ENCODE peak calls at places on chromosomes 13 and 19, in seven cellular contexts. One of them, this sample, is unnamed.

GRCh38 chr19:49475191-49475932 is 1.3 kb downstream of the FLT3LG start:
- DNase-seq in pancreas: no peak
- DNase-seq in activated CD8-positive, alpha-beta memory T cell treated with anti-CD3 and anti-CD28 coated beads for 4 hours: no peak
- DNase-seq in colonic mucosa: no peak
- DNase-seq in astrocyte of the spinal cord: no peak
- DNase-seq in AG04449: no peak
- DNase-seq in DMS79 treated with DMSO at 0.1 percent for 48 hours: no peak
- DNase-seq in this sample: no peak

GRCh38 chr19:33388817-33389573 is 15.5 kb downstream of the CEBPG start:
- DNase-seq in pancreas: no peak
- DNase-seq in activated CD8-positive, alpha-beta memory T cell treated with anti-CD3 and anti-CD28 coated beads for 4 hours: no peak
- DNase-seq in colonic mucosa: no peak
- DNase-seq in astrocyte of the spinal cord: no peak
- DNase-seq in AG04449: no peak
- DNase-seq in DMS79 treated with DMSO at 0.1 percent for 48 hours: no peak
- DNase-seq in this sample: no peak

GRCh38 chr13:98998831-98999634 is 21.2 kb upstream of the DOCK9 start:
- DNase-seq in pancreas: no peak
- DNase-seq in activated CD8-positive, alpha-beta memory T cell treated with anti-CD3 and anti-CD28 coated beads for 4 hours: no peak
- DNase-seq in colonic mucosa: no peak
- DNase-seq in astrocyte of the spinal cord: no peak
- DNase-seq in AG04449: no peak
- DNase-seq in DMS79 treated with DMSO at 0.1 percent for 48 hours: no peak
- DNase-seq in this sample: no peak

GRCh38 chr19:10262771-10263170 is 8.1 kb upstream of the ICAM1 start:
- DNase-seq in pancreas: no peak
- DNase-seq in activated CD8-positive, alpha-beta memory T cell treated with anti-CD3 and anti-CD28 coated beads for 4 hours: no peak
- DNase-seq in colonic mucosa: no peak
- DNase-seq in astrocyte of the spinal cord: no peak
- DNase-seq in AG04449: no peak
- DNase-seq in DMS79 treated with DMSO at 0.1 percent for 48 hours: no peak
- DNase-seq in this sample: no peak

GRCh38 chr19:32830231-32831014 is 39.1 kb downstream of the SLC7A9 start:
- DNase-seq in pancreas: no peak
- DNase-seq in activated CD8-positive, alpha-beta memory T cell treated with anti-CD3 and anti-CD28 coated beads for 4 hours: no peak
- DNase-seq in colonic mucosa: no peak
- DNase-seq in astrocyte of the spinal cord: peak
- DNase-seq in AG04449: peak
- DNase-seq in DMS79 treated with DMSO at 0.1 percent for 48 hours: no peak
- DNase-seq in this sample: no peak

GRCh38 chr13:73844986-73845385 is 289.2 kb downstream of the KLF12 start:
- DNase-seq in pancreas: no peak
- DNase-seq in activated CD8-positive, alpha-beta memory T cell treated with anti-CD3 and anti-CD28 coated beads for 4 hours: no peak
- DNase-seq in colonic mucosa: no peak
- DNase-seq in astrocyte of the spinal cord: peak
- DNase-seq in AG04449: no peak
- DNase-seq in DMS79 treated with DMSO at 0.1 percent for 48 hours: no peak
- DNase-seq in this sample: no peak

GRCh38 chr13:24287748-24288287 is 21.6 kb upstream of the C1QTNF9 start:
- DNase-seq in pancreas: no peak
- DNase-seq in activated CD8-positive, alpha-beta memory T cell treated with anti-CD3 and anti-CD28 coated beads for 4 hours: no peak
- DNase-seq in colonic mucosa: no peak
- DNase-seq in astrocyte of the spinal cord: no peak
- DNase-seq in AG04449: no peak
- DNase-seq in DMS79 treated with DMSO at 0.1 percent for 48 hours: no peak
- DNase-seq in this sample: no peak

GRCh38 chr13:102771298-102772041 is 2.1 kb downstream of the TEX30 start:
- DNase-seq in pancreas: no peak
- DNase-seq in activated CD8-positive, alpha-beta memory T cell treated with anti-CD3 and anti-CD28 coated beads for 4 hours: no peak
- DNase-seq in colonic mucosa: no peak
- DNase-seq in astrocyte of the spinal cord: no peak
- DNase-seq in AG04449: no peak
- DNase-seq in DMS79 treated with DMSO at 0.1 percent for 48 hours: no peak
- DNase-seq in this sample: no peak

GRCh38 chr13:93226623-93227279 is at the start of gene GPC6:
- DNase-seq in pancreas: no peak
- DNase-seq in activated CD8-positive, alpha-beta memory T cell treated with anti-CD3 and anti-CD28 coated beads for 4 hours: no peak
- DNase-seq in colonic mucosa: peak
- DNase-seq in astrocyte of the spinal cord: peak
- DNase-seq in AG04449: no peak
- DNase-seq in DMS79 treated with DMSO at 0.1 percent for 48 hours: peak
- DNase-seq in this sample: peak

GRCh38 chr19:13441810-13442512 is 64.3 kb downstream of the CACNA1A start:
- DNase-seq in pancreas: peak
- DNase-seq in activated CD8-positive, alpha-beta memory T cell treated with anti-CD3 and anti-CD28 coated beads for 4 hours: no peak
- DNase-seq in colonic mucosa: peak
- DNase-seq in astrocyte of the spinal cord: peak
- DNase-seq in AG04449: no peak
- DNase-seq in DMS79 treated with DMSO at 0.1 percent for 48 hours: no peak
- DNase-seq in this sample: peak

GRCh38 chr13:25170554-25171107 is 1.5 kb downstream of the AMER2 start:
- DNase-seq in pancreas: no peak
- DNase-seq in activated CD8-positive, alpha-beta memory T cell treated with anti-CD3 and anti-CD28 coated beads for 4 hours: no peak
- DNase-seq in colonic mucosa: no peak
- DNase-seq in astrocyte of the spinal cord: no peak
- DNase-seq in AG04449: no peak
- DNase-seq in DMS79 treated with DMSO at 0.1 percent for 48 hours: peak
- DNase-seq in this sample: no peak

GRCh38 chr13:24627090-24627714 is 53.0 kb upstream of the ATP12A start:
- DNase-seq in pancreas: no peak
- DNase-seq in activated CD8-positive, alpha-beta memory T cell treated with anti-CD3 and anti-CD28 coated beads for 4 hours: no peak
- DNase-seq in colonic mucosa: peak
- DNase-seq in astrocyte of the spinal cord: no peak
- DNase-seq in AG04449: no peak
- DNase-seq in DMS79 treated with DMSO at 0.1 percent for 48 hours: no peak
- DNase-seq in this sample: peak

GRCh38 chr19:4705413-4706131 is 18.1 kb downstream of the DPP9 start:
- DNase-seq in pancreas: no peak
- DNase-seq in activated CD8-positive, alpha-beta memory T cell treated with anti-CD3 and anti-CD28 coated beads for 4 hours: no peak
- DNase-seq in colonic mucosa: peak
- DNase-seq in astrocyte of the spinal cord: no peak
- DNase-seq in AG04449: no peak
- DNase-seq in DMS79 treated with DMSO at 0.1 percent for 48 hours: no peak
- DNase-seq in this sample: no peak

GRCh38 chr13:51346397-51346796 is 6.9 kb downstream of the SERPINE3 start:
- DNase-seq in pancreas: no peak
- DNase-seq in activated CD8-positive, alpha-beta memory T cell treated with anti-CD3 and anti-CD28 coated beads for 4 hours: no peak
- DNase-seq in colonic mucosa: no peak
- DNase-seq in astrocyte of the spinal cord: no peak
- DNase-seq in AG04449: no peak
- DNase-seq in DMS79 treated with DMSO at 0.1 percent for 48 hours: no peak
- DNase-seq in this sample: no peak

GRCh38 chr19:2495130-2495641 is 19.3 kb downstream of the GADD45B start:
- DNase-seq in pancreas: peak
- DNase-seq in activated CD8-positive, alpha-beta memory T cell treated with anti-CD3 and anti-CD28 coated beads for 4 hours: no peak
- DNase-seq in colonic mucosa: peak
- DNase-seq in astrocyte of the spinal cord: peak
- DNase-seq in AG04449: no peak
- DNase-seq in DMS79 treated with DMSO at 0.1 percent for 48 hours: peak
- DNase-seq in this sample: peak

GRCh38 chr13:33639158-33639557 is 178.8 kb upstream of the RFC3 start:
- DNase-seq in pancreas: no peak
- DNase-seq in activated CD8-positive, alpha-beta memory T cell treated with anti-CD3 and anti-CD28 coated beads for 4 hours: no peak
- DNase-seq in colonic mucosa: peak
- DNase-seq in astrocyte of the spinal cord: no peak
- DNase-seq in AG04449: peak
- DNase-seq in DMS79 treated with DMSO at 0.1 percent for 48 hours: no peak
- DNase-seq in this sample: no peak

GRCh38 chr19:48596679-48597465 is 9.7 kb upstream of the SPACA4 start:
- DNase-seq in pancreas: no peak
- DNase-seq in activated CD8-positive, alpha-beta memory T cell treated with anti-CD3 and anti-CD28 coated beads for 4 hours: no peak
- DNase-seq in colonic mucosa: no peak
- DNase-seq in astrocyte of the spinal cord: no peak
- DNase-seq in AG04449: no peak
- DNase-seq in DMS79 treated with DMSO at 0.1 percent for 48 hours: no peak
- DNase-seq in this sample: no peak

This sample was measured in cerebellar cortex.